ENCODE peak calls at places on chromosomes 12 and 14, in six cellular contexts. X is body of pancreas; A is activated naive CD4-positive, alpha-beta T cell treated with Interleukin-2 at 50 U/mL for 16 hours; E is iPS-NIHi11; R is colonic mucosa; Z is GM10248. Q is an unnamed sample.

GRCh38 chr12:52744493-52745156 is 32.5 kb downstream of the KRT76 start:
- DNase-seq in X (no peak), A (no peak), E (no peak), R (no peak), Z (no peak), Q (no peak)

GRCh38 chr12:109458771-109459208 is 18.3 kb downstream of the KCTD10 start:
- DNase-seq in X (no peak), A (no peak), E (peak), R (no peak), Z (no peak), Q (no peak)

GRCh38 chr14:99230271-99231141 is 41.5 kb downstream of the BCL11B start:
- DNase-seq in X (no peak), A (peak), E (peak), R (no peak), Z (no peak), Q (peak)

GRCh38 chr12:47652491-47653234 is 53.2 kb downstream of the RPAP3 start:
- DNase-seq in X (no peak), A (no peak), E (no peak), R (peak), Z (no peak), Q (no peak)

GRCh38 chr14:93346926-93347721 is at the start of gene COX8C:
- DNase-seq in X (no peak), A (no peak), E (no peak), R (no peak), Z (no peak), Q (no peak)

GRCh38 chr12:123942277-123942653 is 30.4 kb downstream of the CCDC92 start:
- DNase-seq in X (no peak), A (no peak), E (no peak), R (no peak), Z (no peak), Q (no peak)

GRCh38 chr14:88299865-88300264 is 23.2 kb downstream of the KCNK10 start:
- DNase-seq in X (no peak), A (no peak), E (no peak), R (no peak), Z (no peak), Q (no peak)

GRCh38 chr14:92783813-92784431 is 10.2 kb upstream of the GOLGA5 start:
- DNase-seq in X (peak), A (no peak), E (peak), R (peak), Z (peak), Q (no peak)

GRCh38 chr12:109759595-109759994 is 46.0 kb downstream of the FAM222A start:
- DNase-seq in X (peak), A (no peak), E (no peak), R (no peak), Z (no peak), Q (no peak)

GRCh38 chr14:92247347-92247746 is 75.6 kb upstream of the SLC24A4 start:
- DNase-seq in X (no peak), A (no peak), E (no peak), R (no peak), Z (no peak), Q (no peak)

GRCh38 chr12:570949-571794 is 92.1 kb downstream of the NINJ2 start:
- DNase-seq in X (peak), A (no peak), E (peak), R (peak), Z (no peak), Q (no peak)

GRCh38 chr14:101179691-101180211 is 276.2 kb upstream of the RTL1 start:
- DNase-seq in X (no peak), A (no peak), E (no peak), R (no peak), Z (peak), Q (no peak)

Q was measured in T-helper 2 cell treated with Interferon-gamma antibody and Interleukin-4, amounts not matched to agents 5 μg/mL and 100 μg/mL, for 36 hours.